ENCODE peak calls at places on chromosomes 5 and 9, in four cellular contexts. One of them, this sample, is unnamed.
A peak's percentile ranks its signal among the peaks of the same experiment; 100 is the strongest.

GRCh38 chr9:2234371-2234893 is 219.3 kb downstream of the SMARCA2 start:
- DNase-seq in GM12891: no peak
- DNase-seq in K562: no peak
- DNase-seq in GM12878: no peak
- DNase-seq in this sample: no peak

GRCh38 chr5:119302916-119303897 is 52.6 kb upstream of the TNFAIP8 start:
- DNase-seq in GM12891: no peak
- DNase-seq in K562: no peak
- DNase-seq in GM12878: no peak
- DNase-seq in this sample: no peak

GRCh38 chr5:85741972-85742371 is 875.8 kb upstream of the COX7C start:
- DNase-seq in GM12891: no peak
- DNase-seq in K562: no peak
- DNase-seq in GM12878: no peak
- DNase-seq in this sample: no peak

GRCh38 chr5:65262590-65263189 is 219.0 kb downstream of the ADAMTS6 start:
- DNase-seq in GM12878: no peak
- DNase-seq in GM12891: no peak
- DNase-seq in K562: no peak
- DNase-seq in this sample: no peak

GRCh38 chr5:35134278-35135030 is 86.7 kb upstream of the AGXT2 start:
- DNase-seq in GM12891: no peak
- DNase-seq in GM12878: no peak
- DNase-seq in K562: no peak
- DNase-seq in this sample: no peak

GRCh38 chr5:59785701-59786100 is 107.8 kb downstream of the PDE4D start:
- DNase-seq in GM12878: no peak
- DNase-seq in K562: no peak
- DNase-seq in GM12891: no peak
- DNase-seq in this sample: no peak

GRCh38 chr5:119439140-119439625 is 13.1 kb upstream of the HSD17B4 start:
- DNase-seq in GM12891: no peak
- DNase-seq in GM12878: no peak
- DNase-seq in K562: no peak
- DNase-seq in this sample: no peak

GRCh38 chr5:179865471-179866240 is 7.0 kb upstream of the MRNIP start:
- DNase-seq in GM12878: no peak
- DNase-seq in K562: no peak
- DNase-seq in GM12891: no peak
- DNase-seq in this sample: no peak

GRCh38 chr5:156326718-156327259 is at the start of gene SGCD:
- DNase-seq in GM12878: no peak
- DNase-seq in GM12891: no peak
- DNase-seq in K562: no peak
- DNase-seq in this sample: no peak

GRCh38 chr5:82513739-82514138 is 235.6 kb upstream of the RPS23 start:
- DNase-seq in K562: no peak
- DNase-seq in GM12891: no peak
- DNase-seq in GM12878: no peak
- DNase-seq in this sample: no peak

GRCh38 chr9:16626577-16627130 is 243.8 kb downstream of the BNC2 start:
- DNase-seq in GM12891: no peak
- DNase-seq in GM12878: no peak
- DNase-seq in K562: no peak
- DNase-seq in this sample: no peak

GRCh38 chr5:143078321-143078720 is 308.1 kb downstream of the ARHGAP26 start:
- DNase-seq in GM12891: no peak
- DNase-seq in GM12878: no peak
- DNase-seq in K562: no peak
- DNase-seq in this sample: no peak

GRCh38 chr9:107740088-107740980 is 250.8 kb upstream of the KLF4 start:
- DNase-seq in K562: no peak
- DNase-seq in GM12891: no peak
- DNase-seq in GM12878: no peak
- DNase-seq in this sample: no peak

GRCh38 chr9:99024959-99025358 is 80.0 kb upstream of the TGFBR1 start:
- DNase-seq in GM12878: no peak
- DNase-seq in K562: no peak
- DNase-seq in GM12891: no peak
- DNase-seq in this sample: no peak

GRCh38 chr5:157189223-157189622 is 8.6 kb downstream of the ITK start:
- DNase-seq in GM12878: no peak
- DNase-seq in GM12891: no peak
- DNase-seq in K562: no peak
- DNase-seq in this sample: no peak

GRCh38 chr5:127386557-127386956 is 96.0 kb downstream of the MEGF10 start:
- DNase-seq in GM12891: no peak
- DNase-seq in GM12878: no peak
- DNase-seq in K562: no peak
- DNase-seq in this sample: no peak

GRCh38 chr9:136053757-136054142 is 41.3 kb downstream of the NACC2 start:
- DNase-seq in GM12878: no peak
- DNase-seq in K562: no peak
- DNase-seq in GM12891: no peak
- DNase-seq in this sample: no peak

GRCh38 chr5:150400327-150401075 is 12.2 kb downstream of the CD74 start:
- DNase-seq in GM12891: no peak
- DNase-seq in GM12878: no peak
- DNase-seq in K562: no peak
- DNase-seq in this sample: no peak

GRCh38 chr9:14428781-14429230 is 114.9 kb upstream of the NFIB start:
- DNase-seq in GM12891: no peak
- DNase-seq in K562: peak; percentile 58
- DNase-seq in GM12878: no peak
- DNase-seq in this sample: peak; percentile 13

GRCh38 chr9:840343-840742 is 1.2 kb upstream of the DMRT1 start:
- DNase-seq in K562: no peak
- DNase-seq in GM12891: no peak
- DNase-seq in GM12878: no peak
- DNase-seq in this sample: no peak

GRCh38 chr9:72129271-72130156 is 19.7 kb upstream of the GDA start:
- DNase-seq in K562: no peak
- DNase-seq in GM12891: no peak
- DNase-seq in GM12878: no peak
- DNase-seq in this sample: no peak
- TF ChIP-seq POLR2AphosphoS5 in K562: no peak
- TF ChIP-seq POLR2AphosphoS5 in GM12891: no peak
- TF ChIP-seq POLR2AphosphoS5 in GM12878: no peak
- TF ChIP-seq POLR2AphosphoS5 in this sample: no peak

GRCh38 chr5:139601429-139601828 is 40.3 kb downstream of the UBE2D2 start:
- DNase-seq in GM12891: no peak
- DNase-seq in GM12878: no peak
- DNase-seq in K562: no peak
- DNase-seq in this sample: no peak

GRCh38 chr5:139597134-139597533 is 36.0 kb downstream of the UBE2D2 start:
- DNase-seq in GM12891: no peak
- DNase-seq in K562: no peak
- DNase-seq in GM12878: no peak
- DNase-seq in this sample: no peak

GRCh38 chr5:139605887-139606286 is 42.3 kb upstream of the CXXC5 start:
- DNase-seq in K562: no peak
- DNase-seq in GM12878: peak; percentile 28
- DNase-seq in GM12891: no peak
- DNase-seq in this sample: no peak

GRCh38 chr5:139600336-139600949 is 39.3 kb downstream of the UBE2D2 start:
- DNase-seq in GM12878: no peak
- DNase-seq in GM12891: no peak
- DNase-seq in K562: no peak
- DNase-seq in this sample: no peak
- TF ChIP-seq SPI1 in GM12878: no peak
- TF ChIP-seq SPI1 in GM12891: no peak
- TF ChIP-seq SPI1 in K562: no peak
- TF ChIP-seq SPI1 in this sample: no peak

GRCh38 chr5:171386861-171387254 is 791 bp upstream of the NPM1 start:
- DNase-seq in K562: no peak
- DNase-seq in GM12878: no peak
- DNase-seq in GM12891: no peak
- DNase-seq in this sample: no peak

GRCh38 chr5:171387255-171387969 is at the start of gene NPM1:
- DNase-seq in GM12891: peak; percentile 90
- DNase-seq in K562: peak; percentile 99
- DNase-seq in GM12878: peak; percentile 98
- DNase-seq in this sample: peak; percentile 98

GRCh38 chr5:171390883-171391677 is 3.4 kb downstream of the NPM1 start:
- DNase-seq in K562: no peak
- DNase-seq in GM12891: no peak
- DNase-seq in GM12878: no peak
- DNase-seq in this sample: no peak

GRCh38 chr5:171387970-171388815 is 544 bp downstream of the NPM1 start:
- DNase-seq in GM12878: peak; percentile 59
- DNase-seq in GM12891: peak; percentile 46
- DNase-seq in K562: peak; percentile 82
- DNase-seq in this sample: peak; percentile 81

GRCh38 chr5:171388816-171389168 is 1.1 kb downstream of the NPM1 start:
- DNase-seq in GM12878: no peak
- DNase-seq in GM12891: no peak
- DNase-seq in K562: no peak
- DNase-seq in this sample: no peak
- TF ChIP-seq POLR2AphosphoS5 in GM12878: peak; percentile 13
- TF ChIP-seq POLR2AphosphoS5 in GM12891: no peak
- TF ChIP-seq POLR2AphosphoS5 in K562: no peak
- TF ChIP-seq POLR2AphosphoS5 in this sample: peak; percentile 8

DNA sequence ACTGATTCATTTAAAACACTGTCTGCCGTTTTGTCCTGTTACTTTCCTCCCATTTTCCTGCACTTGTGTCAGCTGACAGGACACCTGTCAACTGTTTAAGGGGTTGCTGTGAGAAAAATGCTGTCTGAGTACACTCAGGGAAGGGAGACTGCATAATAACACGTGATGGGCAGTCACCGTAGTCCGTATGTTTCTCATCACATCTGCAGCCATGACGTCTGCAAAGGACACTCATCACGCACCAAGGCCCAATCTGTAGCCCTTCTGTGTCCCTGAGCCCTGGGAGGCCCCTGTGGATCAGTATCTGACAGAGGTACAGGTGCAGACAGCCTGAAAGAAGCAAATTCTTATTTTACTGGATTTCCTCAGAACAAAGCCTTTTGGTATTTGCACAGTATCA is 396.3 kb downstream of the YTHDC2 start:
- DNase-seq in GM12891: no peak
- DNase-seq in GM12878: no peak
- DNase-seq in K562: no peak
- DNase-seq in this sample: no peak
- TF ChIP-seq SPI1 in GM12891: no peak
- TF ChIP-seq SPI1 in GM12878: no peak
- TF ChIP-seq SPI1 in K562: no peak
- TF ChIP-seq SPI1 in this sample: no peak

DNA sequence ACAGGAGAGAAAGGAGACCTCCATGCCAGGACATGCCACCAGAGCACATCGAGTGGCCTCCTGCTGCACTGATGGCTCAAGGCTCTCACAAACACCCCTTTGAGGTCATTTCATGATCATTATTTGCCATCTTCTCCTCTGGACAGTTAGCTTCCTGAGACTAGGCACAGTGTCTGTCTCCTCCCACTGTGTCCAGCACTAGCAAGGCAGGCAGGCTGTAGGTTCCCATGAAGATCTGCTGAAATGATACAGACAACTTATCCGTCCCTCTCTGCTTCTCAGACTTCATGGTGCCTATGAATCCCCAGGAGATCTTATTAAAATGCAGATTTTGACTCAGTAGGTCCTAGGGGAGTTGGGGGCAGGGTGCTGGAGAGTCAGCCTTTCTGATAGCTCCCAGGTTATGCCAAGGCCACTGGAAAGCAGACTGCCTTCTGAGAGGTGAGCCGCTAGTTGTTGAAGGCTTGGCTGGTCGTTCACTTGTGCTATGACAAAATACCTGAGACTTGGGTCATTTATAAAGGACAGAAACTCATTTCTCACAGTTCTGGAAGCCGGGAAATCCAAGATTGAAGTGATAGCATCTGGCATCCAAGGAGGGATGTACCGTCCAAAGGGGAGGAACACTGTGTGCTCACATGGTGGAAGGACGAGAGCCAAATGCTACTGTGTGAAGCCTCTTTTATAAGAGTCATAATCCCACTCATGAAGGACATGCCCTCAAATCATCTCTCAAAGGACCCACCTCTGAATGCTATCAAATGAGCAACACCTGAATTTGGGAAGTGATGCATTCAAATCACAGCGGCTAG is 183.4 kb downstream of the SPOCK1 start:
- DNase-seq in K562: no peak
- DNase-seq in GM12878: no peak
- DNase-seq in GM12891: no peak
- DNase-seq in this sample: no peak
- TF ChIP-seq POLR2AphosphoS5 in K562: no peak
- TF ChIP-seq POLR2AphosphoS5 in GM12878: no peak
- TF ChIP-seq POLR2AphosphoS5 in GM12891: no peak
- TF ChIP-seq POLR2AphosphoS5 in this sample: no peak

GRCh38 chr5:159993194-159993593 is 15.7 kb upstream of the TTC1 start:
- DNase-seq in K562: no peak
- DNase-seq in GM12878: no peak
- DNase-seq in GM12891: no peak
- DNase-seq in this sample: no peak

GRCh38 chr5:159990506-159990905 is 18.4 kb upstream of the TTC1 start:
- DNase-seq in GM12891: no peak
- DNase-seq in K562: no peak
- DNase-seq in GM12878: no peak
- DNase-seq in this sample: no peak

GRCh38 chr5:160001051-160001450 is 7.9 kb upstream of the TTC1 start:
- DNase-seq in K562: no peak
- DNase-seq in GM12878: no peak
- DNase-seq in GM12891: no peak
- DNase-seq in this sample: no peak

GRCh38 chr5:159992566-159992965 is 16.4 kb upstream of the TTC1 start:
- DNase-seq in GM12891: no peak
- DNase-seq in K562: no peak
- DNase-seq in GM12878: no peak
- DNase-seq in this sample: no peak

GRCh38 chr5:159995841-159996240 is 13.1 kb upstream of the TTC1 start:
- DNase-seq in GM12891: no peak
- DNase-seq in K562: no peak
- DNase-seq in GM12878: no peak
- DNase-seq in this sample: no peak
- TF ChIP-seq SPI1 in GM12891: no peak
- TF ChIP-seq SPI1 in K562: no peak
- TF ChIP-seq SPI1 in GM12878: no peak
- TF ChIP-seq SPI1 in this sample: no peak

GRCh38 chr9:5013379-5013778 is 28.3 kb downstream of the JAK2 start:
- DNase-seq in GM12878: no peak
- DNase-seq in GM12891: no peak
- DNase-seq in K562: no peak
- DNase-seq in this sample: no peak
- TF ChIP-seq POLR2AphosphoS5 in GM12878: no peak
- TF ChIP-seq POLR2AphosphoS5 in GM12891: no peak
- TF ChIP-seq POLR2AphosphoS5 in K562: no peak
- TF ChIP-seq POLR2AphosphoS5 in this sample: no peak

GRCh38 chr5:169549453-169549852 is 34.1 kb upstream of the SPDL1 start:
- DNase-seq in K562: no peak
- DNase-seq in GM12891: no peak
- DNase-seq in GM12878: no peak
- DNase-seq in this sample: no peak
- TF ChIP-seq SPI1 in K562: no peak
- TF ChIP-seq SPI1 in GM12891: no peak
- TF ChIP-seq SPI1 in GM12878: no peak
- TF ChIP-seq SPI1 in this sample: no peak